ENCODE peak calls at places on chromosomes 12 and 14, in eight cellular contexts. T, D, W, S, A, M, H and O are unnamed samples. For H3K9me3, the result is how much of the 10 kb centered on the place peaks cover.

GRCh38 chr12:103877934-103878510 is 37.0 kb upstream of the NT5DC3 start:
- DNase-seq in T (peak), D (no peak), W (peak), S (peak), A (no peak), M (peak), H (peak), O (peak)

GRCh38 chr14:103030741-103031565 is 26.4 kb downstream of the CDC42BPB start:
- DNase-seq in T (no peak), D (no peak), W (no peak), S (no peak), A (no peak), M (no peak), H (no peak), O (no peak)

GRCh38 chr12:114668905-114669304 is 15.1 kb downstream of the TBX3 start:
- DNase-seq in T (no peak), D (no peak), W (no peak), S (no peak), A (no peak), M (no peak), H (peak), O (no peak)

GRCh38 chr12:122158700-122159285 is 15.2 kb downstream of the IL31 start:
- DNase-seq in T (no peak), D (no peak), W (no peak), S (no peak), A (no peak), M (no peak), H (no peak), O (no peak)

GRCh38 chr14:55699131-55700057 is 119.4 kb downstream of the KTN1 start:
- DNase-seq in T (no peak), D (peak), W (no peak), S (no peak), A (no peak), M (no peak), H (no peak), O (no peak)

GRCh38 chr12:96034631-96035282 is 630 bp downstream of the LTA4H start:
- DNase-seq in T (no peak), D (no peak), W (peak), S (peak), A (peak), M (peak), H (peak), O (peak)

GRCh38 chr12:11876301-11876700 is 194.4 kb upstream of the BCL2L14 start:
- DNase-seq in T (no peak), D (no peak), W (peak), S (no peak), A (no peak), M (no peak), H (no peak), O (no peak)

GRCh38 chr14:89131004-89131750 is 285.9 kb downstream of the FOXN3 start:
- DNase-seq in T (no peak), D (no peak), W (no peak), S (no peak), A (no peak), M (no peak), H (no peak), O (no peak)

GRCh38 chr14:105351920-105352871 is 37.6 kb downstream of the PACS2 start:
- DNase-seq in T (peak), D (no peak), W (peak), S (peak), A (peak), M (peak), H (peak), O (peak)

GRCh38 chr14:102911541-102911951 is 10.9 kb upstream of the AMN start:
- DNase-seq in T (no peak), D (no peak), W (no peak), S (no peak), A (peak), M (no peak), H (no peak), O (no peak)

GRCh38 chr12:22610148-22610547 is 14.8 kb upstream of the ETNK1 start:
- DNase-seq in T (no peak), D (no peak), W (no peak), S (no peak), A (no peak), M (no peak), H (no peak), O (no peak)

GRCh38 chr12:12428047-12428446 is 71.2 kb downstream of the BORCS5 start:
- DNase-seq in T (no peak), D (no peak), W (no peak), S (no peak), A (no peak), M (no peak), H (no peak), O (no peak)

GRCh38 chr12:131620946-131621681 is 89.8 kb upstream of the SFSWAP start:
- DNase-seq in T (no peak), D (no peak), W (no peak), S (no peak), A (no peak), M (no peak), H (no peak), O (no peak)

GRCh38 chr12:66803972-66804371 is 125.1 kb upstream of the GRIP1 start:
- DNase-seq in T (no peak), D (no peak), W (no peak), S (no peak), A (no peak), M (no peak), H (no peak), O (no peak)

GRCh38 chr14:54796961-54797360 is 105.7 kb downstream of the GCH1 start:
- DNase-seq in T (no peak), D (no peak), W (no peak), S (no peak), A (no peak), M (no peak), H (no peak), O (no peak)

GRCh38 chr12:91460457-91460856 is 277.8 kb upstream of the DCN start:
- DNase-seq in T (no peak), D (no peak), W (no peak), S (no peak), A (no peak), M (no peak), H (no peak), O (peak)

GRCh38 chr14:58912287-58912686 is 274.5 kb downstream of the DACT1 start:
- DNase-seq in T (no peak), D (no peak), W (no peak), S (no peak), A (no peak), M (no peak), H (no peak), O (no peak)

GRCh38 chr12:116121453-116121871 is 156.0 kb downstream of the MED13L start:
- DNase-seq in T (no peak), D (no peak), W (no peak), S (no peak), A (no peak), M (no peak), H (no peak), O (no peak)

GRCh38 chr12:67590122-67590795 is 58.3 kb upstream of the DYRK2 start:
- DNase-seq in T (peak), D (no peak), W (peak), S (no peak), A (no peak), M (no peak), H (no peak), O (no peak)

GRCh38 chr12:58443273-58443980 is 476.9 kb downstream of the LRIG3 start:
- DNase-seq in T (no peak), D (no peak), W (no peak), S (no peak), A (no peak), M (no peak), H (no peak), O (peak)

GRCh38 chr12:122079038-122079531 is 529 bp downstream of the MLXIP start:
- DNase-seq in T (peak), D (no peak), W (peak), S (peak), A (peak), M (no peak), H (peak), O (peak)

GRCh38 chr12:9606736-9607372 is 862 bp downstream of the KLRB1 start:
- DNase-seq in T (no peak), D (no peak), W (no peak), S (no peak), A (no peak), M (no peak), H (no peak), O (no peak)

GRCh38 chr12:54374555-54375257 is 9.8 kb downstream of the ZNF385A start:
- DNase-seq in T (no peak), D (no peak), W (no peak), S (no peak), A (no peak), M (no peak), H (peak), O (no peak)

GRCh38 chr12:31245822-31246469 is 80.0 kb downstream of the SINHCAF start:
- DNase-seq in T (no peak), D (no peak), W (no peak), S (peak), A (no peak), M (no peak), H (no peak), O (no peak)

GRCh38 chr14:94005324-94005723 is 8.2 kb downstream of the CCDC197 start:
- DNase-seq in T (no peak), D (no peak), W (no peak), S (no peak), A (no peak), M (no peak), H (no peak), O (no peak)

GRCh38 chr14:90556050-90556477 is 159.2 kb downstream of the CALM1 start:
- DNase-seq in T (no peak), D (no peak), W (no peak), S (peak), A (peak), M (no peak), H (no peak), O (peak)

GRCh38 chr12:79938843-79939242 is 3.9 kb upstream of the PPP1R12A start:
- DNase-seq in T (no peak), D (no peak), W (no peak), S (no peak), A (no peak), M (no peak), H (no peak), O (no peak)

GRCh38 chr12:113232787-113233585 is 11.7 kb downstream of the TPCN1 start:
- DNase-seq in T (peak), D (no peak), W (no peak), S (no peak), A (peak), M (peak), H (no peak), O (no peak)

GRCh38 chr12:123034022-123034541 is 53.6 kb downstream of the ARL6IP4 start:
- DNase-seq in T (no peak), D (no peak), W (peak), S (no peak), A (no peak), M (no peak), H (no peak), O (no peak)

GRCh38 chr12:48572326-48572725 is 2.5 kb upstream of the LALBA start:
- DNase-seq in T (no peak), D (no peak), W (no peak), S (no peak), A (no peak), M (no peak), H (no peak), O (no peak)

GRCh38 chr14:52922656-52923055 is 28.2 kb downstream of the FERMT2 start:
- DNase-seq in T (no peak), D (no peak), W (no peak), S (no peak), A (no peak), M (no peak), H (no peak), O (no peak)

GRCh38 chr12:132178314-132178713 is 34.1 kb downstream of the NOC4L start:
- DNase-seq in T (no peak), D (no peak), W (peak), S (no peak), A (peak), M (no peak), H (no peak), O (no peak)

GRCh38 chr14:20477211-20477876 is 8.1 kb downstream of the PNP start:
- DNase-seq in T (peak), D (no peak), W (peak), S (peak), A (no peak), M (peak), H (no peak), O (no peak)

GRCh38 chr12:57296291-57296690 is 45.3 kb upstream of the STAC3 start:
- DNase-seq in T (no peak), D (no peak), W (no peak), S (no peak), A (no peak), M (no peak), H (no peak), O (no peak)

GRCh38 chr12:57300961-57301584 is 50.1 kb upstream of the STAC3 start:
- DNase-seq in T (no peak), D (no peak), W (no peak), S (no peak), A (no peak), M (no peak), H (no peak), O (no peak)

GRCh38 chr12:57299514-57300016 is 48.6 kb upstream of the STAC3 start:
- DNase-seq in T (no peak), D (no peak), W (no peak), S (no peak), A (no peak), M (no peak), H (no peak), O (no peak)
- H3K9me3 ChIP-seq in T (under half), D (under half), W (under half), S (under half), A (under half), M (under half), H (under half), O (under half)

DNA sequence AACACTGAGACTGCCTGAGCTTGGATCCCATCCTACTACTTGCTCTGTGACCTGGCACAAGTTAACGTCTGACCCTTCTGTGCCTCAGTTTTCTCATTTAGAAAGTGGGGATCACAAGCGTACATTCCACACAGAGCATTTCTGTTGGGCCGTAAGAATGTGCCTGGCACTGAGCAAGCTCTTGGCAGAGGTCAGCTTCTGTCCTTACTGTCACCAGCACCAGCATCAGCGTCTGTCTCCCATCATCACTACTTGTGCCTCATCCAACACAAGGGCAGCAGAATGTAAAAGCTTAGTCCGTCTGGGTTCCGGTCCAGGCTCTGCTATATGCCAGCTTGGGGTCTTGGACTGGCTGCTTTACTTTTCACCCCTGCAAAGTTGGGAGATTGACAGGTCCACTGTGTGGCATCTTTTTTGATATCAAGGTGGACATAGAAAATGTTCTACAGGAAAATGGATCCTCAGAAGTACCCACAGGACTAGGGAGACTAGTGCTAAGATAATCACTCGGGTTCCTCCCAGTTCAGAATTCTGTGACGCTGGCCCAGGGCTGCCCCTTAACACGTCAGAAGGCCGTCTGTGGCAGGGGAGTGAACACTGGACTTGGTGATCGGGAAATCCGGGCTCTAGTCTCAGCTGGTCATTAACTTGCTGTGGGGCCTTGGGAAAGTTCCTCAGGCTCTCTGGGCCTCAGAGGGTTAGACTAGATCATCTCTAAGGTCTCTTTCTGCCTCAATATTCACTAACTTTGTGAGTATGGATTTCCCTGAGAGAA is 65.9 kb downstream of the CACNA1C start:
- DNase-seq in T (no peak), D (no peak), W (no peak), S (no peak), A (no peak), M (no peak), H (no peak), O (no peak)
- H3K27ac ChIP-seq in T (no peak), D (peak), W (no peak), S (no peak), A (peak), M (peak), H (peak), O (no peak)

GRCh38 chr14:26323781-26324363 is 274.0 kb downstream of the NOVA1 start:
- DNase-seq in T (no peak), D (no peak), W (no peak), S (no peak), A (no peak), M (no peak), H (no peak), O (no peak)

GRCh38 chr14:26319139-26319864 is 278.5 kb downstream of the NOVA1 start:
- DNase-seq in T (no peak), D (no peak), W (no peak), S (no peak), A (no peak), M (no peak), H (no peak), O (no peak)
- H3K9me3 ChIP-seq in T (under half), D (under half), W (under half), S (under half), A (under half), M (under half), H (under half), O (under half)

GRCh38 chr12:51926064-51926632 is 18.8 kb downstream of the ACVRL1 start:
- DNase-seq in T (no peak), D (no peak), W (no peak), S (no peak), A (no peak), M (no peak), H (no peak), O (no peak)
- H3K27ac ChIP-seq in T (no peak), D (no peak), W (no peak), S (peak), A (no peak), M (no peak), H (peak), O (no peak)

GRCh38 chr12:133217219-133217618 is 18.5 kb downstream of the ANHX start:
- DNase-seq in T (no peak), D (no peak), W (no peak), S (no peak), A (no peak), M (no peak), H (no peak), O (no peak)

GRCh38 chr12:133221241-133221640 is 14.4 kb downstream of the ANHX start:
- DNase-seq in T (no peak), D (no peak), W (no peak), S (no peak), A (no peak), M (no peak), H (no peak), O (no peak)

GRCh38 chr12:133220521-133220920 is 15.2 kb downstream of the ANHX start:
- DNase-seq in T (no peak), D (no peak), W (no peak), S (no peak), A (no peak), M (no peak), H (no peak), O (no peak)

GRCh38 chr12:133215724-133216123 is 20.0 kb downstream of the ANHX start:
- DNase-seq in T (no peak), D (no peak), W (no peak), S (no peak), A (no peak), M (no peak), H (no peak), O (no peak)
- H3K9me3 ChIP-seq in T (under half), D (under half), W (half or more), S (half or more), A (under half), M (half or more), H (under half), O (under half)

GRCh38 chr14:23582906-23583760 is 4.5 kb upstream of the JPH4 start:
- DNase-seq in T (no peak), D (no peak), W (no peak), S (no peak), A (no peak), M (no peak), H (no peak), O (peak)
- H3K27ac ChIP-seq in T (no peak), D (no peak), W (no peak), S (no peak), A (no peak), M (no peak), H (no peak), O (no peak)

GRCh38 chr12:29275834-29276233 is 105.1 kb downstream of the ERGIC2 start:
- DNase-seq in T (no peak), D (no peak), W (no peak), S (no peak), A (no peak), M (no peak), H (no peak), O (no peak)
- H3K9me3 ChIP-seq in T (under half), D (under half), W (under half), S (under half), A (under half), M (under half), H (under half), O (under half)

DNA sequence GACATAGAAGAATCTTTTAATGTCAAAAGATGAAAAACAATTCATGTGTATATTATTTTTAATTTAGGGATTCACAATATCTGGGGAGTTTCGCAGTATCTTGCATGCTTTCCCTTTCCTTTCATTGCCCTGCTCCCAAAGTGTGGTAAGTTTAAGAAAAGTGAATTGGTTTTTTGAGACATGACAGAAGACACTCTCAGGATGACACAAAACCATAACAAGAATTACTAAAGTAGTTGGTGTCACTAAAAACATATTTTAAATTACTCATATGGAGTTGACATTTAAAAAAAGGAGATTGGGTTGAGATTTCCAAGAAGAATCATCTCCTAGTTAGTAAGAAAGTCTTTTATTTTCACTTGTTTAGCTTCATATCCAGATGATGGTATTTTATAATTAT is 5.1 kb upstream of the PCNX1 start:
- DNase-seq in T (no peak), D (no peak), W (no peak), S (no peak), A (no peak), M (no peak), H (no peak), O (no peak)
- H3K27ac ChIP-seq in T (no peak), D (no peak), W (no peak), S (no peak), A (no peak), M (no peak), H (no peak), O (no peak)